ENCODE peak calls at places on chromosomes 2 and 18, in eight cellular contexts. R is activated CD4-positive, alpha-beta T cell treated with anti-CD3 and anti-CD28 coated beads, Interleukin-2, amount 50 U/mL, for 24 hours; S is nucleus accumbens; Y is G401; X is type B pancreatic cell; J is fibroblast of lung; W is left colon; F is body of pancreas. U is an unnamed sample.

GRCh38 chr2:118371500-118371899 is 283.2 kb downstream of the INSIG2 start:
- DNase-seq in F (peak; percentile 27), R (no peak), J (peak; percentile 38), X (no peak), S (no peak), Y (peak; percentile 1), W (no peak), U (no peak)

GRCh38 chr18:63646916-63647315 is 2.9 kb upstream of the SERPINB4 start:
- DNase-seq in W (no peak), S (no peak), J (no peak), F (no peak), R (no peak), Y (no peak), X (no peak), U (no peak)

GRCh38 chr2:985317-985898 is 34.8 kb downstream of the SNTG2 start:
- DNase-seq in Y (no peak), X (no peak), S (no peak), R (no peak), F (no peak), W (no peak), J (no peak), U (no peak)

GRCh38 chr2:77387324-77387723 is 134.9 kb downstream of the LRRTM4 start:
- DNase-seq in S (no peak), Y (no peak), X (no peak), J (no peak), F (no peak), R (no peak), W (no peak), U (no peak)

GRCh38 chr2:95001117-95001551 is 24.4 kb upstream of the MAL start:
- DNase-seq in X (no peak), Y (no peak), W (no peak), F (no peak), S (no peak), J (no peak), R (no peak), U (no peak)

GRCh38 chr2:36568533-36569246 is 29.3 kb downstream of the FEZ2 start:
- DNase-seq in F (no peak), Y (no peak), S (no peak), W (no peak), R (no peak), J (peak; percentile 39), X (no peak), U (no peak)

GRCh38 chr2:231662811-231663457 is 45.4 kb upstream of the PTMA start:
- DNase-seq in W (no peak), X (no peak), R (no peak), S (no peak), F (no peak), J (no peak), Y (no peak), U (no peak)

GRCh38 chr2:156430978-156431358 is 5.2 kb upstream of the GPD2 start:
- DNase-seq in F (no peak), Y (no peak), W (no peak), R (no peak), X (no peak), S (no peak), J (peak; percentile 68), U (no peak)

GRCh38 chr2:24505534-24505933 is 14.5 kb downstream of the NCOA1 start:
- DNase-seq in X (no peak), R (no peak), J (no peak), S (no peak), Y (no peak), W (no peak), F (no peak), U (no peak)

GRCh38 chr18:68588169-68588568 is 126.7 kb downstream of the TMX3 start:
- DNase-seq in R (no peak), W (no peak), Y (no peak), X (no peak), J (no peak), F (no peak), S (no peak), U (no peak)

U was measured in osteocyte.